ENCODE peak calls at places on chromosome 22, in eight cellular contexts. K, O, B, L, N, J, E and P are unnamed samples. For H3K4me1 and H3K9me3, the result is how much of the 10 kb centered on the place peaks cover.

GRCh38 chr22:34067031-34067430 is 146.8 kb upstream of the LARGE1 start:
- DNase-seq in K (no peak), O (no peak), B (no peak), L (no peak), N (no peak), J (no peak), E (peak), P (no peak)

GRCh38 chr22:19504900-19505734 is 19.1 kb downstream of the CLDN5 start:
- DNase-seq in K (no peak), O (no peak), B (no peak), L (no peak), N (no peak), J (no peak), E (no peak), P (no peak)

GRCh38 chr22:47600791-47601400 is 838.4 kb downstream of the TBC1D22A start:
- DNase-seq in K (no peak), O (no peak), B (no peak), L (no peak), N (no peak), J (no peak), E (no peak), P (no peak)

GRCh38 chr22:33329398-33329797 is 271.2 kb upstream of the SYN3 start:
- DNase-seq in K (no peak), O (no peak), B (no peak), L (no peak), N (no peak), J (no peak), E (no peak), P (no peak)

GRCh38 chr22:19002684-19003038 is 66.6 kb upstream of the PRODH start:
- DNase-seq in K (no peak), O (no peak), B (no peak), L (no peak), N (no peak), J (no peak), E (no peak), P (no peak)

GRCh38 chr22:41216984-41217383 is 11.9 kb downstream of the L3MBTL2 start:
- DNase-seq in K (peak), O (no peak), B (no peak), L (no peak), N (no peak), J (no peak), E (no peak), P (no peak)

GRCh38 chr22:42803454-42803853 is 53.6 kb downstream of the ARFGAP3 start:
- DNase-seq in K (no peak), O (no peak), B (no peak), L (no peak), N (no peak), J (no peak), E (no peak), P (peak)

GRCh38 chr22:35203583-35203982 is 53.7 kb upstream of the HMGXB4 start:
- DNase-seq in K (no peak), O (no peak), B (no peak), L (no peak), N (no peak), J (no peak), E (no peak), P (no peak)

GRCh38 chr22:24088796-24089195 is 77.7 kb downstream of the CABIN1 start:
- DNase-seq in K (peak), O (no peak), B (no peak), L (peak), N (peak), J (no peak), E (no peak), P (no peak)

GRCh38 chr22:31082606-31083376 is 1.7 kb downstream of the SMTN start:
- DNase-seq in K (peak), O (peak), B (no peak), L (peak), N (peak), J (peak), E (no peak), P (peak)

GRCh38 chr22:42321908-42322561 is 51.6 kb upstream of the TCF20 start:
- DNase-seq in K (no peak), O (no peak), B (no peak), L (no peak), N (no peak), J (no peak), E (no peak), P (no peak)

GRCh38 chr22:30857791-30858190 is 110.8 kb downstream of the MORC2 start:
- DNase-seq in K (no peak), O (no peak), B (no peak), L (no peak), N (no peak), J (no peak), E (no peak), P (no peak)

GRCh38 chr22:24965822-24966626 is 13.5 kb downstream of the KIAA1671 start:
- DNase-seq in K (no peak), O (no peak), B (no peak), L (no peak), N (no peak), J (no peak), E (no peak), P (no peak)

GRCh38 chr22:36350751-36351594 is 36.8 kb downstream of the MYH9 start:
- DNase-seq in K (peak), O (no peak), B (no peak), L (no peak), N (peak), J (no peak), E (no peak), P (no peak)

GRCh38 chr22:32622004-32622761 is 147.6 kb downstream of the FBXO7 start:
- DNase-seq in K (peak), O (no peak), B (no peak), L (peak), N (peak), J (peak), E (no peak), P (peak)

GRCh38 chr22:43826142-43827093 is 14.3 kb upstream of the EFCAB6 start:
- DNase-seq in K (peak), O (no peak), B (no peak), L (no peak), N (peak), J (no peak), E (no peak), P (peak)

GRCh38 chr22:48974443-48975251 is 853.0 kb downstream of the BRD1 start:
- DNase-seq in K (no peak), O (no peak), B (no peak), L (no peak), N (no peak), J (no peak), E (no peak), P (no peak)

GRCh38 chr22:39956932-39957664 is 3.1 kb upstream of the TMA7B start:
- DNase-seq in K (no peak), O (no peak), B (no peak), L (no peak), N (no peak), J (no peak), E (no peak), P (no peak)

GRCh38 chr22:23536821-23537345 is 43.2 kb downstream of the IGLL1 start:
- DNase-seq in K (peak), O (no peak), B (no peak), L (peak), N (no peak), J (no peak), E (no peak), P (no peak)

GRCh38 chr22:42548597-42549328 is 5.0 kb upstream of the SERHL2 start:
- DNase-seq in K (peak), O (no peak), B (no peak), L (no peak), N (no peak), J (no peak), E (no peak), P (no peak)

GRCh38 chr22:50260801-50261614 is 475 bp downstream of the MAPK12 start:
- DNase-seq in K (peak), O (no peak), B (no peak), L (peak), N (peak), J (no peak), E (no peak), P (peak)

GRCh38 chr22:39917091-39917703 is 16.3 kb downstream of the GRAP2 start:
- DNase-seq in K (no peak), O (no peak), B (no peak), L (no peak), N (no peak), J (no peak), E (no peak), P (no peak)

GRCh38 chr22:50030315-50031188 is 18.0 kb upstream of the IL17REL start:
- DNase-seq in K (peak), O (peak), B (no peak), L (peak), N (peak), J (peak), E (no peak), P (peak)

GRCh38 chr22:26168934-26169311 is 339 bp upstream of the SEZ6L start:
- DNase-seq in K (no peak), O (no peak), B (no peak), L (no peak), N (peak), J (no peak), E (no peak), P (no peak)

GRCh38 chr22:37412445-37413250 is 14.6 kb downstream of the ELFN2 start:
- DNase-seq in K (no peak), O (no peak), B (no peak), L (no peak), N (no peak), J (no peak), E (no peak), P (no peak)

GRCh38 chr22:50443801-50444625 is 30.8 kb downstream of the SBF1 start:
- DNase-seq in K (no peak), O (no peak), B (no peak), L (no peak), N (no peak), J (no peak), E (no peak), P (peak)

GRCh38 chr22:31829505-31829904 is 75.7 kb downstream of the DEPDC5 start:
- DNase-seq in K (no peak), O (peak), B (peak), L (no peak), N (peak), J (no peak), E (no peak), P (no peak)

GRCh38 chr22:41998361-41999261 is at the start of gene WBP2NL:
- DNase-seq in K (peak), O (no peak), B (peak), L (peak), N (peak), J (peak), E (peak), P (peak)

GRCh38 chr22:50675553-50676199 is 3.1 kb downstream of the SHANK3 start:
- DNase-seq in K (peak), O (no peak), B (no peak), L (no peak), N (no peak), J (no peak), E (no peak), P (no peak)

GRCh38 chr22:41857160-41857859 is 24.4 kb downstream of the SREBF2 start:
- DNase-seq in K (peak), O (peak), B (peak), L (peak), N (peak), J (no peak), E (no peak), P (peak)

GRCh38 chr22:29018293-29019189 is 43.1 kb downstream of the C22orf31 start:
- DNase-seq in K (no peak), O (no peak), B (no peak), L (no peak), N (no peak), J (no peak), E (no peak), P (no peak)
- H3K27ac ChIP-seq in K (no peak), O (no peak), B (no peak), L (no peak), N (no peak), J (no peak), E (no peak), P (no peak)

GRCh38 chr22:45993143-45993692 is 16.3 kb upstream of the WNT7B start:
- DNase-seq in K (no peak), O (no peak), B (no peak), L (no peak), N (no peak), J (no peak), E (no peak), P (peak)
- H3K4me1 ChIP-seq in K (under half), O (under half), B (under half), L (under half), N (under half), J (under half), E (under half), P (under half)

GRCh38 chr22:11360632-11361031 is 4167.4 kb upstream of the OR11H1 start:
- DNase-seq in K (no peak), O (no peak), B (no peak), L (peak), N (no peak), J (no peak), E (no peak), P (no peak)
- H3K9me3 ChIP-seq in K (half or more), O (under half), B (under half), L (under half), N (under half), J (under half), E (under half), P (under half)

GRCh38 chr22:21762712-21763581 is 27.4 kb upstream of the YPEL1 start:
- DNase-seq in K (no peak), O (no peak), B (no peak), L (no peak), N (no peak), J (no peak), E (no peak), P (no peak)
- H3K27ac ChIP-seq in K (no peak), O (no peak), B (no peak), L (no peak), N (no peak), J (no peak), E (no peak), P (no peak)

DNA sequence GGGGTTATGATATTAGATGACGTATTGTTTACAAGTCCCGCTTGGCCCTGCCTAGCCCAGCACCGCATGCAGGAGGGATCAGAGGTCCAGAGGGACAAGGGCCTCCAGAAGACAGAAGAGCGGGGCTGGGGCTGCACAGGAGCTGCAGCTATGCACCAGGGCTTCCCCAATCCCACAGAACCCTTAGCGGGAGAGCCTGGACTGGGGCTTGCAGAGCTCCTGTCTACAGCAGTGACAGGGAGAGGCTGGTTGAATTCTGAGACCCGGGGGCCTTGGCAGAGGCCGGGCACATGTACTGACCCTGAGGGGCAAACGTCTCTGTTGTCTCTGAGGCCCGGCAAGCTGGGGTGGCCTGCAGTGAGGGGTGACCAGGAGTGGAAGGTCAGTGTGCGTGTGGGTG is 6.9 kb downstream of the KIAA0930 start:
- DNase-seq in K (no peak), O (no peak), B (no peak), L (no peak), N (no peak), J (no peak), E (no peak), P (no peak)
- H3K4me1 ChIP-seq in K (under half), O (under half), B (under half), L (under half), N (under half), J (under half), E (under half), P (under half)

DNA sequence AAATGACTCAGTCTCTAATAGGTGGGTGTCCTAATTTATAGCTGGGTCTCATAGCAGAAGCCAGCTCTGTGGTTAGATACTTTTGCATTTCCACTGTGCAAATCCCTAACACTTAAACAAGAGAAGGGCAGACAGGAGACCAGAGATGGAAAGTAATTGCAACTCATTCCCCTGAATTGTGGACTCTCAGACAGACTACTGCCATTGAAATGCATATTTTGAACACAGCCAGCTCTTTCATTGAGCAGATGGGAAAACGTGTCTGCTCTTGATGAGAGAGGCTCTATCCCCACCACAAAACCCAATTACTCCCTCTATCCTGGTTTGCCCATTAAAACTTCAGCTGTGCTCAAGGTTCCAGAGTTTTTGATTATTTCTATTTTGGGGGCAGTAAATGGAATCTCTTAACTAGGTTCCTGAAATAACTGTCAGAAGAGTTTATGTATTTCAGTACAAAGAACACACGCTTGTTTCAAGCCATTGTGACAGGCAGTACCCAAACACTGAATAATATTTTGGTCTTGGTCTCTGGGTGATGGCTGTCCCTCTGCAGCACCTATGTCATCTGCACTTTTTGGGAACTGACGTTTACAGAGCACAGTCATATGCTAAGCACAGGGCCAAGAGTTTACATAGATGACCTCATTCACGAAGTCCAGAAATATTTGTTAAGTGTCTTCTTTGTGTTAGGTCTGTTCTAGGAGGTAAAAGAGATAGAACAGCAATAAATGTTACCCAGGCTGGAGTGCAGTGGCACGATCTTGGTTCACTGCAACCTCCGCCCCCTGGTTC is 41.7 kb downstream of the FAM227A start:
- DNase-seq in K (no peak), O (no peak), B (no peak), L (no peak), N (peak), J (no peak), E (no peak), P (no peak)
- H3K9me3 ChIP-seq in K (under half), O (under half), B (under half), L (under half), N (under half), J (under half), E (under half), P (under half)

GRCh38 chr22:17980013-17980510 is 44.3 kb downstream of the MICAL3 start:
- DNase-seq in K (no peak), O (no peak), B (no peak), L (no peak), N (no peak), J (no peak), E (no peak), P (no peak)
- H3K27ac ChIP-seq in K (no peak), O (no peak), B (no peak), L (no peak), N (no peak), J (no peak), E (no peak), P (no peak)

DNA sequence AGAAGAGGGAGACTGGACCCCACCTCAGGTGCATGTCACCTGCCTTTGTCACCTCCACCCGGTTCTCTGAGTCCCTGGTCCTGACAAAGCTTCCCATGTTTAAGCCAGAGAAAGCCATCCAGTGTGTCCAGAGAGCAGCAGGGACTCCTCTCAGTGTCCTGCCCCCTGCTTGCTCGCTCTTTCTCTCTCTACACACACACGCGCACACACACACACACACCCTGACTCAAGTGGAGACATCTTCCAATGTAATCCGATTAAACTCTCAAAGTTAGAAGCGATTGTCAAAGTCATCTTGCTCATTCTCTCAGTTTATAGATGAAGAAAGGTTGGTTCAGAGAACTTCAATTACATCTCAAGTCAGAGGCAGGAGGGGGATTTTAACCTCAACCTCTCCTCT is 19.7 kb upstream of the PHF21B start:
- DNase-seq in K (no peak), O (no peak), B (no peak), L (no peak), N (no peak), J (no peak), E (no peak), P (no peak)
- H3K4me1 ChIP-seq in K (under half), O (under half), B (under half), L (under half), N (under half), J (under half), E (under half), P (under half)